ENCODE peak calls at places on chromosomes 7 and 10, in eight cellular contexts. One of them, this sample, is unnamed.
A peak's percentile ranks its signal among the peaks of the same experiment; 100 is the strongest.

GRCh38 chr10:95290446-95290800 is 380 bp downstream of the PDLIM1 start:
- DNase-seq in CD8-positive, alpha-beta T cell: no peak
- DNase-seq in upper lobe of right lung: no peak
- DNase-seq in body of pancreas: no peak
- DNase-seq in uterus: no peak
- DNase-seq in epithelial cell of proximal tubule: no peak
- DNase-seq in BJ: no peak
- DNase-seq in GM12865: no peak
- DNase-seq in this sample: no peak

GRCh38 chr10:110500515-110500905 is 2.8 kb downstream of the DUSP5 start:
- DNase-seq in GM12865: no peak
- DNase-seq in BJ: no peak
- DNase-seq in body of pancreas: no peak
- DNase-seq in uterus: no peak
- DNase-seq in CD8-positive, alpha-beta T cell: no peak
- DNase-seq in upper lobe of right lung: no peak
- DNase-seq in epithelial cell of proximal tubule: no peak
- DNase-seq in this sample: peak; percentile 81

GRCh38 chr10:104640339-104641149 is 546 bp upstream of the SORCS3 start:
- DNase-seq in uterus: no peak
- DNase-seq in GM12865: no peak
- DNase-seq in epithelial cell of proximal tubule: no peak
- DNase-seq in BJ: no peak
- DNase-seq in CD8-positive, alpha-beta T cell: no peak
- DNase-seq in body of pancreas: no peak
- DNase-seq in upper lobe of right lung: no peak
- DNase-seq in this sample: peak; percentile 21

GRCh38 chr7:142771353-142771723 is 568 bp downstream of the PRSS2 start:
- DNase-seq in upper lobe of right lung: no peak
- DNase-seq in BJ: no peak
- DNase-seq in body of pancreas: no peak
- DNase-seq in epithelial cell of proximal tubule: no peak
- DNase-seq in CD8-positive, alpha-beta T cell: no peak
- DNase-seq in GM12865: peak; percentile 76
- DNase-seq in uterus: no peak
- DNase-seq in this sample: no peak

GRCh38 chr10:43671659-43672555 is 23.2 kb upstream of the ZNF32 start:
- DNase-seq in upper lobe of right lung: peak; percentile 59
- DNase-seq in BJ: no peak
- DNase-seq in epithelial cell of proximal tubule: peak; percentile 33
- DNase-seq in body of pancreas: peak; percentile 69
- DNase-seq in uterus: peak; percentile 47
- DNase-seq in GM12865: peak; percentile 72
- DNase-seq in CD8-positive, alpha-beta T cell: peak; percentile 67
- DNase-seq in this sample: peak; percentile 58

GRCh38 chr7:97499204-97499603 is 232.7 kb upstream of the TAC1 start:
- DNase-seq in upper lobe of right lung: no peak
- DNase-seq in BJ: no peak
- DNase-seq in epithelial cell of proximal tubule: peak; percentile 9
- DNase-seq in GM12865: peak; percentile 46
- DNase-seq in body of pancreas: peak; percentile 41
- DNase-seq in CD8-positive, alpha-beta T cell: no peak
- DNase-seq in uterus: no peak
- DNase-seq in this sample: no peak

GRCh38 chr10:917416-917720 is 14.1 kb downstream of the LARP4B start:
- DNase-seq in GM12865: no peak
- DNase-seq in uterus: no peak
- DNase-seq in body of pancreas: no peak
- DNase-seq in CD8-positive, alpha-beta T cell: no peak
- DNase-seq in upper lobe of right lung: no peak
- DNase-seq in epithelial cell of proximal tubule: no peak
- DNase-seq in BJ: no peak
- DNase-seq in this sample: no peak

GRCh38 chr7:106057962-106058901 is 53.9 kb downstream of the SYPL1 start:
- DNase-seq in body of pancreas: peak; percentile 43
- DNase-seq in epithelial cell of proximal tubule: no peak
- DNase-seq in upper lobe of right lung: peak; percentile 83
- DNase-seq in GM12865: peak; percentile 90
- DNase-seq in uterus: no peak
- DNase-seq in CD8-positive, alpha-beta T cell: no peak
- DNase-seq in BJ: no peak
- DNase-seq in this sample: no peak

GRCh38 chr10:114172776-114173555 is 1.0 kb downstream of the CCDC186 start:
- DNase-seq in BJ: no peak
- DNase-seq in upper lobe of right lung: no peak
- DNase-seq in CD8-positive, alpha-beta T cell: no peak
- DNase-seq in epithelial cell of proximal tubule: no peak
- DNase-seq in body of pancreas: no peak
- DNase-seq in GM12865: no peak
- DNase-seq in uterus: no peak
- DNase-seq in this sample: no peak

GRCh38 chr7:132475669-132476116 is 100.6 kb downstream of the PLXNA4 start:
- DNase-seq in uterus: no peak
- DNase-seq in CD8-positive, alpha-beta T cell: no peak
- DNase-seq in GM12865: no peak
- DNase-seq in upper lobe of right lung: peak; percentile 43
- DNase-seq in BJ: no peak
- DNase-seq in body of pancreas: no peak
- DNase-seq in epithelial cell of proximal tubule: no peak
- DNase-seq in this sample: no peak

DNA sequence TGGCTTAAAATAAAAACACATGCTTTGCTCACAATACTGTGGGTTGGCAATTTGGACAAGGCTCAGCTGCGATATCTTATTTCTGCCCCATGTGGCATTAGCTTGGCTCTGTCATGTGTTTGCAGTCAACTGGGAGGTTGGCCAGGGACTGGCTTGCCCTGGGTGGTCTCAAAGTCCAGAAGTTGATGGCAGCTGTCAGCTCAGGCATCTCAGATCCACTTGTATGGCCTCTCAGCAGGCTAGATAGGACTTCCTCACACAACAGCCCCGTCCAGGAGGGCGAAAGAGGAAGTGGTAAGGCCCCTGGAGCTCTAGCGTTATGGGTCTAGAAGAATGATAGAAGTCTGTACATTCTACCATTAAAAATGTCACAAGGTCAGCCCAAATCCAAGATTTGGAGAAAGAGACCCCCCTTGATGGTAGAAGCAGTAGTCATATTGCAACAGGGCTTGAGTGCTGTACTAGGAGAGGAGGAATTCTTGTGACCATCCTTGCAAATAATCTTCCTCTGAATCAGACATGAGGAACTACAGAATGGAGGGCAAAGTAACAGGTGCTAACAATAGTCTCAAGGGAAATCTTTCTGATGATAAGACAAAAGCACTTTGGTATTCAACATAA is 166.2 kb downstream of the FAM107B start:
- DNase-seq in upper lobe of right lung: no peak
- DNase-seq in GM12865: peak; percentile 63
- DNase-seq in uterus: no peak
- DNase-seq in body of pancreas: no peak
- DNase-seq in CD8-positive, alpha-beta T cell: no peak
- DNase-seq in epithelial cell of proximal tubule: peak; percentile 88
- DNase-seq in BJ: no peak
- DNase-seq in this sample: no peak
- H3K4me3 ChIP-seq in upper lobe of right lung: no peak overlapping the region
- H3K4me3 ChIP-seq in GM12865: no peak overlapping the region
- H3K4me3 ChIP-seq in uterus: no peak overlapping the region
- H3K4me3 ChIP-seq in body of pancreas: no peak overlapping the region
- H3K4me3 ChIP-seq in CD8-positive, alpha-beta T cell: no peak overlapping the region
- H3K4me3 ChIP-seq in epithelial cell of proximal tubule: no peak overlapping the region
- H3K4me3 ChIP-seq in BJ: no peak overlapping the region
- H3K4me3 ChIP-seq in this sample: no peak overlapping the region

DNA sequence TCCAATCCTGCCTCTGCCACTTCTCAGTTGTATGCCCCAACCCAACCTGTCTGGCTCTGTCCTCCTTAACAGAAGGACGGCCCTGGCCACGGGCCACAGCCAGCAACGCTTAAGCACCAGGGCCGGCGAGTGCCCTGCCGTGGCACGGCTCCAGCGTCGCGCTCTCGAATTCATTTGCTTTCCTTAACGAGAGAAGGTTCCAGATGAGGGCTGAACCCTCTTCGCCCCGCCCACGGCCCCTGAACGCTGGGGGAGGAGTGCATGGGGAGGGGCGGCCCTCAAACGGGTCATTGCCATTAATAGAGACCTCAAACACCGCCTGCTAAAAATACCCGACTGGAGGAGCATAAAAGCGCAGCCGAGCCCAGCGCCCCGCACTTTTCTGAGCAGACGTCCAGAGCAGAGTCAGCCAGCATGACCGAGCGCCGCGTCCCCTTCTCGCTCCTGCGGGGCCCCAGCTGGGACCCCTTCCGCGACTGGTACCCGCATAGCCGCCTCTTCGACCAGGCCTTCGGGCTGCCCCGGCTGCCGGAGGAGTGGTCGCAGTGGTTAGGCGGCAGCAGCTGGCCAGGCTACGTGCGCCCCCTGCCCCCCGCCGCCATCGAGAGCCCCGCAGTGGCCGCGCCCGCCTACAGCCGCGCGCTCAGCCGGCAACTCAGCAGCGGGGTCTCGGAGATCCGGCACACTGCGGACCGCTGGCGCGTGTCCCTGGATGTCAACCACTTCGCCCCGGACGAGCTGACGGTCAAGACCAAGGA is at the start of gene HSPB1:
- DNase-seq in uterus: peak; percentile 96
- DNase-seq in upper lobe of right lung: peak; percentile 99
- DNase-seq in BJ: peak; percentile 68
- DNase-seq in GM12865: peak; percentile 80
- DNase-seq in epithelial cell of proximal tubule: no peak
- DNase-seq in body of pancreas: peak; percentile 97
- DNase-seq in CD8-positive, alpha-beta T cell: peak; percentile 74
- DNase-seq in this sample: peak; percentile 89
- H3K4me3 ChIP-seq in uterus: peak within 1 kb of the TSS; percentile 88
- H3K4me3 ChIP-seq in upper lobe of right lung: peak within 1 kb of the TSS; percentile 95
- H3K4me3 ChIP-seq in BJ: peak within 1 kb of the TSS; percentile 98
- H3K4me3 ChIP-seq in GM12865: peak within 1 kb of the TSS; percentile 63
- H3K4me3 ChIP-seq in epithelial cell of proximal tubule: peak within 1 kb of the TSS; percentile 97
- H3K4me3 ChIP-seq in body of pancreas: peak within 1 kb of the TSS; percentile 39
- H3K4me3 ChIP-seq in CD8-positive, alpha-beta T cell: peak within 1 kb of the TSS; percentile 92
- H3K4me3 ChIP-seq in this sample: peak within 1 kb of the TSS; percentile 93

GRCh38 chr7:64945776-64946175 is 42.7 kb downstream of the ZNF273 start:
- DNase-seq in CD8-positive, alpha-beta T cell: no peak
- DNase-seq in uterus: no peak
- DNase-seq in GM12865: no peak
- DNase-seq in epithelial cell of proximal tubule: no peak
- DNase-seq in body of pancreas: no peak
- DNase-seq in upper lobe of right lung: no peak
- DNase-seq in BJ: no peak
- DNase-seq in this sample: no peak

GRCh38 chr7:64951250-64951848 is 39.5 kb downstream of the ZNF117 start:
- DNase-seq in uterus: no peak
- DNase-seq in CD8-positive, alpha-beta T cell: no peak
- DNase-seq in epithelial cell of proximal tubule: peak; percentile 2
- DNase-seq in body of pancreas: no peak
- DNase-seq in GM12865: peak; percentile 44
- DNase-seq in upper lobe of right lung: no peak
- DNase-seq in BJ: no peak
- DNase-seq in this sample: peak; percentile 19

GRCh38 chr7:64946772-64947171 is 43.7 kb downstream of the ZNF273 start:
- DNase-seq in BJ: no peak
- DNase-seq in uterus: no peak
- DNase-seq in epithelial cell of proximal tubule: no peak
- DNase-seq in body of pancreas: peak; percentile 31
- DNase-seq in GM12865: no peak
- DNase-seq in upper lobe of right lung: peak; percentile 58
- DNase-seq in CD8-positive, alpha-beta T cell: no peak
- DNase-seq in this sample: no peak

GRCh38 chr7:64945481-64945756 is 42.3 kb downstream of the ZNF273 start:
- DNase-seq in upper lobe of right lung: no peak
- DNase-seq in epithelial cell of proximal tubule: no peak
- DNase-seq in GM12865: no peak
- DNase-seq in body of pancreas: no peak
- DNase-seq in BJ: no peak
- DNase-seq in uterus: no peak
- DNase-seq in CD8-positive, alpha-beta T cell: no peak
- DNase-seq in this sample: no peak

DNA sequence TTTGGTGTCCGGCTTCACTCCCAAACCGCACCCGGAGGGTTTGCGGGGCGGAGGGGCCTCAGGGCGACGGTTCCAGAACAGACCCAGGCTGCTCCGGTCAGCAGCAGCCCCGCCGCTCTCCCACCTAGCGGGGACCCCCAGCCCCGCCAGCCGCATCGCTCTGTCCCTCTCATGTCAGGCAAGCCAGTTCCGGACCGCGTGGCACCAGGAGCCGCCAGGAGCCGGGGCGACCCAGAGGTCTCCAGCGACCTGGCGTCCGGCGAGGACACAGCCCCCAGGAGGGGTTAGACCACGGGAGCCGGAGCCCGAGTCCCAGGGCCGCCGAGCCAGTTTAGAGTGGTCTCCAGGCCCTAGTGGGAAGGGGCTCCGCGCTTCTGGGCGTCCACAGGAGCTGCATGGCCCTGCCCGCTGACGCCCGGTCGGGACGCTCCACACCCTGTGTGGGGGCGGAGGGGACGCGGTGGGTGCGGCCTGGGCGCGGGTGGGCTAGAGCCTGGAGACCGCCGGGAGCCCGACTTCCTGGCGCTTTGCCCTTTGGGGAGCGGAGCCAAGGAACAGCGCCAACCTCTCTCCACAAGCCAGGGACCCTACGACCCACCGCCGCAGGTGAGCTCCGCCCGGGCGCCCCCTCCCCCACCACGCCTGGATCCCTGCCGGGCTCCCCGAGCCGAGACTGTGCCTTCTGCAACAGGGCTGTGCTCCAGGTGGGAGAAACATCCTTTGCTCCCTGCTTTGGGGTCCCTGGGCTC is 43.4 kb downstream of the ZNF117 start:
- DNase-seq in uterus: no peak
- DNase-seq in upper lobe of right lung: peak; percentile 69
- DNase-seq in body of pancreas: peak; percentile 25
- DNase-seq in epithelial cell of proximal tubule: no peak
- DNase-seq in BJ: no peak
- DNase-seq in CD8-positive, alpha-beta T cell: no peak
- DNase-seq in GM12865: no peak
- DNase-seq in this sample: no peak
- H3K4me3 ChIP-seq in uterus: peak overlapping the region; percentile 6
- H3K4me3 ChIP-seq in upper lobe of right lung: peak overlapping the region; percentile 43
- H3K4me3 ChIP-seq in body of pancreas: peak overlapping the region; percentile 27
- H3K4me3 ChIP-seq in epithelial cell of proximal tubule: peak overlapping the region; percentile 44
- H3K4me3 ChIP-seq in BJ: no peak overlapping the region
- H3K4me3 ChIP-seq in CD8-positive, alpha-beta T cell: no peak overlapping the region
- H3K4me3 ChIP-seq in GM12865: no peak overlapping the region
- H3K4me3 ChIP-seq in this sample: no peak overlapping the region

GRCh38 chr10:34386911-34387310 is 428.2 kb downstream of the PARD3 start:
- DNase-seq in body of pancreas: no peak
- DNase-seq in CD8-positive, alpha-beta T cell: no peak
- DNase-seq in upper lobe of right lung: no peak
- DNase-seq in GM12865: no peak
- DNase-seq in BJ: no peak
- DNase-seq in epithelial cell of proximal tubule: no peak
- DNase-seq in uterus: no peak
- DNase-seq in this sample: no peak

GRCh38 chr10:34380816-34381215 is 434.3 kb downstream of the PARD3 start:
- DNase-seq in GM12865: peak; percentile 2
- DNase-seq in body of pancreas: no peak
- DNase-seq in epithelial cell of proximal tubule: no peak
- DNase-seq in CD8-positive, alpha-beta T cell: no peak
- DNase-seq in upper lobe of right lung: no peak
- DNase-seq in BJ: no peak
- DNase-seq in uterus: no peak
- DNase-seq in this sample: no peak

DNA sequence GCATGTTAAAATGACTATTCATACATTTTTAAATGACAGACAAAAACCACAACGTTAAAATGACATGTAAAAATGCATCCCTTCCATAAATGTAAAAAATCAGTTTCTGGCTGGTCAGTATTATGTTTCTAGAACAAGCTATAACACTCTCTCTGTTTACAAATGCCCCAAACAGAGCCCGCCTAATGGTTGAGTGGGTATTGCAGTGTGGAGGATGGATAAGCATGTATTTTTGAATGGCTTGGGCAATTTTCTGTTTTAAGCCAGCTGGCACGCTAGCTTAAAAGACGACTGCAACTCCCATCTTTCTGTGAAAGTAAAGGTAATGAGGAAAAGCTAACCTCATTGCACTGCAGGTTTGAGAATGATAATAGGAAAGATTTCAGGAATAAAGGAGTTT is 430.7 kb downstream of the PARD3 start:
- DNase-seq in CD8-positive, alpha-beta T cell: no peak
- DNase-seq in upper lobe of right lung: no peak
- DNase-seq in uterus: no peak
- DNase-seq in BJ: no peak
- DNase-seq in GM12865: no peak
- DNase-seq in epithelial cell of proximal tubule: no peak
- DNase-seq in body of pancreas: no peak
- DNase-seq in this sample: no peak
- H3K4me3 ChIP-seq in CD8-positive, alpha-beta T cell: no peak overlapping the region
- H3K4me3 ChIP-seq in upper lobe of right lung: no peak overlapping the region
- H3K4me3 ChIP-seq in uterus: no peak overlapping the region
- H3K4me3 ChIP-seq in BJ: no peak overlapping the region
- H3K4me3 ChIP-seq in GM12865: no peak overlapping the region
- H3K4me3 ChIP-seq in epithelial cell of proximal tubule: no peak overlapping the region
- H3K4me3 ChIP-seq in body of pancreas: no peak overlapping the region
- H3K4me3 ChIP-seq in this sample: no peak overlapping the region

This sample was measured in foreskin fibroblast.